ENCODE peak calls at places on chromosome 14, in eight cellular contexts. F is CD8-positive, alpha-beta T cell; I is pancreas; U is tibial nerve; V is psoas muscle; S is HCT116; P is fibroblast of lung; T is right cardiac atrium. N is an unnamed sample.

GRCh38 chr14:59020382-59020781 is 168.1 kb upstream of the DAAM1 start:
- DNase-seq in I (no peak), F (no peak), V (no peak), T (no peak), S (peak; percentile 18), U (no peak), P (peak; percentile 23), N (no peak)

GRCh38 chr14:50451854-50452253 is 55.2 kb upstream of the CDKL1 start:
- DNase-seq in U (no peak), F (no peak), T (no peak), P (no peak), I (no peak), S (no peak), V (no peak), N (no peak)

GRCh38 chr14:89165189-89165809 is 251.7 kb downstream of the FOXN3 start:
- DNase-seq in S (no peak), P (no peak), V (no peak), I (no peak), F (no peak), U (no peak), T (peak; percentile 25), N (no peak)

GRCh38 chr14:55000381-55000780 is 26.5 kb downstream of the WDHD1 start:
- DNase-seq in S (no peak), T (no peak), U (no peak), I (no peak), V (no peak), P (peak; percentile 66), F (no peak), N (no peak)

GRCh38 chr14:106506901-106507305 is 980.5 kb downstream of the TMEM121 start:
- DNase-seq in U (no peak), S (no peak), I (no peak), V (no peak), P (no peak), T (no peak), F (peak; percentile 44), N (no peak)

GRCh38 chr14:22653012-22653621 is 9.0 kb upstream of the OR6J1 start:
- DNase-seq in U (peak; percentile 23), I (peak; percentile 82), F (peak; percentile 31), S (peak; percentile 73), V (peak; percentile 57), T (peak; percentile 41), P (peak; percentile 67), N (peak; percentile 52)

GRCh38 chr14:44027397-44027796 is 479.7 kb downstream of the FSCB start:
- DNase-seq in T (no peak), U (no peak), I (no peak), F (no peak), S (no peak), P (no peak), V (no peak), N (no peak)

GRCh38 chr14:70018713-70019201 is 139.5 kb downstream of the SMOC1 start:
- DNase-seq in U (peak; percentile 18), P (peak; percentile 16), F (no peak), S (no peak), V (no peak), I (no peak), T (peak; percentile 47), N (peak; percentile 41)

GRCh38 chr14:23568600-23569310 is 1.2 kb upstream of the AP1G2 start:
- DNase-seq in T (no peak), P (no peak), I (no peak), V (no peak), S (no peak), F (no peak), U (no peak), N (peak; percentile 9)

GRCh38 chr14:70358631-70359030 is 852 bp downstream of the COX16 start:
- DNase-seq in U (no peak), P (peak; percentile 19), F (no peak), V (no peak), S (no peak), I (no peak), T (no peak), N (no peak)

GRCh38 chr14:74585406-74586335 is 26.4 kb downstream of the LTBP2 start:
- DNase-seq in I (no peak), U (no peak), V (peak; percentile 35), P (no peak), F (no peak), S (no peak), T (no peak), N (no peak)

GRCh38 chr14:74584966-74585365 is 27.1 kb downstream of the LTBP2 start:
- DNase-seq in P (no peak), I (no peak), U (no peak), F (no peak), T (no peak), V (peak; percentile 31), S (no peak), N (peak; percentile 48)

GRCh38 chr14:74586681-74587362 is 25.2 kb downstream of the LTBP2 start:
- DNase-seq in P (no peak), I (no peak), S (no peak), T (no peak), U (no peak), V (peak; percentile 31), F (no peak), N (no peak)

GRCh38 chr14:74582910-74583581 is 29.0 kb downstream of the LTBP2 start:
- DNase-seq in I (peak; percentile 78), U (no peak), T (peak; percentile 57), P (no peak), S (no peak), V (peak; percentile 72), F (no peak), N (no peak)

GRCh38 chr14:74583689-74584434 is 28.2 kb downstream of the LTBP2 start:
- DNase-seq in I (no peak), S (peak; percentile 69), V (peak; percentile 39), T (no peak), U (no peak), P (peak; percentile 93), F (no peak), N (peak; percentile 12)
- H3K27ac ChIP-seq in I (no peak overlapping the region), S (peak overlapping the region; percentile 30), V (no peak overlapping the region), T (no peak overlapping the region), U (no peak overlapping the region), P (peak overlapping the region; percentile 48), F (no peak overlapping the region), N (peak overlapping the region; percentile 74)

GRCh38 chr14:90512332-90512951 is 115.6 kb downstream of the CALM1 start:
- DNase-seq in T (no peak), U (no peak), V (no peak), S (no peak), F (no peak), P (no peak), I (no peak), N (no peak)

GRCh38 chr14:90514015-90514398 is 117.2 kb downstream of the CALM1 start:
- DNase-seq in P (no peak), I (no peak), F (no peak), T (no peak), V (no peak), S (no peak), U (no peak), N (no peak)

GRCh38 chr14:90511795-90512331 is 115.0 kb downstream of the CALM1 start:
- DNase-seq in T (no peak), P (no peak), I (no peak), S (no peak), F (no peak), U (no peak), V (no peak), N (no peak)

GRCh38 chr14:90514566-90514965 is 117.7 kb downstream of the CALM1 start:
- DNase-seq in I (no peak), F (no peak), S (no peak), V (no peak), P (no peak), U (no peak), T (no peak), N (no peak)

GRCh38 chr14:90513151-90514014 is 116.6 kb downstream of the CALM1 start:
- DNase-seq in F (no peak), I (peak; percentile 86), V (no peak), S (no peak), U (peak; percentile 47), T (peak; percentile 91), P (peak; percentile 33), N (no peak)
- H3K27ac ChIP-seq in F (no peak overlapping the region), I (peak overlapping the region; percentile 84), V (peak overlapping the region; percentile 62), S (no peak overlapping the region), U (peak overlapping the region; percentile 60), T (peak overlapping the region; percentile 69), P (no peak overlapping the region), N (no peak overlapping the region)

GRCh38 chr14:64923015-64923414 is 8.8 kb downstream of the CHURC1 start:
- DNase-seq in S (no peak), V (no peak), P (no peak), I (no peak), U (no peak), F (no peak), T (no peak), N (no peak)

GRCh38 chr14:64918216-64918615 is 4.0 kb downstream of the CHURC1 start:
- DNase-seq in S (no peak), P (peak; percentile 53), I (no peak), V (no peak), F (no peak), T (no peak), U (no peak), N (no peak)

GRCh38 chr14:64919215-64919614 is 5.0 kb downstream of the CHURC1 start:
- DNase-seq in V (no peak), U (no peak), P (no peak), I (no peak), F (no peak), T (no peak), S (no peak), N (no peak)

GRCh38 chr14:64919618-64920017 is 5.4 kb downstream of the CHURC1 start:
- DNase-seq in F (no peak), T (no peak), U (no peak), I (no peak), S (no peak), V (no peak), P (no peak), N (no peak)

DNA sequence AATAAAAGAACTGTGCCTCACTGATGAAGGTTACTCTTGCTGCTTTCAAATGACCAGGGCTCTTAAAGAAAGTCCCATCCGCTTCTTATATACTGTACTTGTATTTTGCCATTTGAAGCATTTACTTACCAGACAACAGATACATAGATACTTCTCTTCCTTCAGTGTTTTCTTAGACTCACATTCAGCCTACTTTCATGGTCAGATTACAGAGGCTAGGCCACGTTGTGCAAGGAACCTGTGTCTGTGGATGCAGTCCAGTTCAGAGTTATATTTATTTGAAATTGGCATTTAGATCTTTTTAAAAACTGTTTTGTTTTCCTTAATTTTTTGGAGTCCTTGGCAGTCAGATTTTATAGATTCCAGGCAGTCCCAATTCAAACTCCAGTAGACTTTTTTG is 6.2 kb downstream of the CHURC1 start:
- DNase-seq in U (no peak), I (no peak), P (no peak), V (no peak), F (no peak), S (no peak), T (no peak), N (no peak)
- H3K27ac ChIP-seq in U (no peak overlapping the region), I (no peak overlapping the region), P (no peak overlapping the region), V (peak overlapping the region; percentile 31), F (no peak overlapping the region), S (no peak overlapping the region), T (no peak overlapping the region), N (no peak overlapping the region)

GRCh38 chr14:104976198-104977007 is 1.8 kb downstream of the AHNAK2 start:
- DNase-seq in S (peak; percentile 70), T (peak; percentile 84), I (peak; percentile 91), F (peak; percentile 84), P (peak; percentile 56), V (peak; percentile 93), U (peak; percentile 71), N (peak; percentile 78)
- H3K27ac ChIP-seq in S (peak overlapping the region; percentile 77), T (no peak overlapping the region), I (no peak overlapping the region), F (no peak overlapping the region), P (no peak overlapping the region), V (no peak overlapping the region), U (no peak overlapping the region), N (peak overlapping the region; percentile 7)

N was measured in uterus.